ENCODE peak calls at places on chromosomes 16 and 17, in seven cellular contexts. H is OCI-LY7, E is neural progenitor cell, Z is hepatocyte, S is GM23338, G is SK-N-SH, X is PC-3. A is an unnamed sample. For H3K4me1, the result is how much of the 10 kb centered on the place peaks cover.

GRCh38 chr16:2774161-2774891 is 2.8 kb downstream of the ELOB start:
- DNase-seq in H (no peak), E (no peak), Z (no peak), S (no peak), G (no peak), X (no peak), A (no peak)

GRCh38 chr17:40514013-40514875 is 12.8 kb upstream of the TNS4 start:
- DNase-seq in H (no peak), E (no peak), Z (no peak), S (no peak), G (no peak), X (no peak), A (no peak)

GRCh38 chr16:3494574-3494973 is 715 bp downstream of the C16orf90 start:
- DNase-seq in H (no peak), E (no peak), Z (no peak), S (no peak), G (no peak), X (no peak), A (no peak)

GRCh38 chr17:37019117-37019744 is 70.5 kb downstream of the AATF start:
- DNase-seq in H (no peak), E (peak), Z (no peak), S (no peak), G (no peak), X (no peak), A (no peak)

GRCh38 chr17:77859411-77859810 is 99.1 kb upstream of the TNRC6C start:
- DNase-seq in H (no peak), E (no peak), Z (no peak), S (no peak), G (no peak), X (no peak), A (no peak)

GRCh38 chr16:66304961-66305360 is 61.5 kb upstream of the CDH5 start:
- DNase-seq in H (no peak), E (no peak), Z (no peak), S (no peak), G (no peak), X (no peak), A (no peak)

GRCh38 chr17:49465352-49465751 is 29.7 kb upstream of the NGFR start:
- DNase-seq in H (no peak), E (no peak), Z (no peak), S (no peak), G (no peak), X (no peak), A (no peak)

GRCh38 chr16:55039931-55040330 is 109.3 kb downstream of the IRX5 start:
- DNase-seq in H (no peak), E (no peak), Z (no peak), S (no peak), G (no peak), X (no peak), A (no peak)

GRCh38 chr17:493666-494065 is 141.1 kb upstream of the RPH3AL start:
- DNase-seq in H (no peak), E (no peak), Z (no peak), S (no peak), G (no peak), X (no peak), A (no peak)

GRCh38 chr17:19978803-19979202 is 1.2 kb upstream of the AKAP10 start:
- DNase-seq in H (no peak), E (no peak), Z (no peak), S (no peak), G (no peak), X (no peak), A (no peak)

GRCh38 chr16:83900611-83901010 is 1.7 kb downstream of the MLYCD start:
- DNase-seq in H (no peak), E (no peak), Z (no peak), S (no peak), G (no peak), X (no peak), A (no peak)

GRCh38 chr17:46922487-46922803 is 515 bp upstream of the GOSR2 start:
- DNase-seq in H (no peak), E (no peak), Z (no peak), S (no peak), G (no peak), X (no peak), A (no peak)

GRCh38 chr17:49610883-49611584 is 35.4 kb downstream of the NXPH3 start:
- DNase-seq in H (no peak), E (no peak), Z (no peak), S (no peak), G (no peak), X (no peak), A (no peak)

GRCh38 chr17:64183815-64184397 is 54.0 kb upstream of the ERN1 start:
- DNase-seq in H (no peak), E (no peak), Z (no peak), S (no peak), G (no peak), X (peak), A (peak)

GRCh38 chr16:69017036-69017783 is 88.2 kb upstream of the HAS3 start:
- DNase-seq in H (no peak), E (no peak), Z (no peak), S (no peak), G (peak), X (peak), A (peak)

GRCh38 chr16:19963306-19963705 is 78.7 kb upstream of the GPRC5B start:
- DNase-seq in H (no peak), E (no peak), Z (no peak), S (no peak), G (no peak), X (no peak), A (no peak)

GRCh38 chr17:81231766-81232581 is 6.9 kb downstream of the TEPSIN start:
- DNase-seq in H (no peak), E (no peak), Z (no peak), S (no peak), G (no peak), X (no peak), A (no peak)

GRCh38 chr17:81229666-81229920 is 6.8 kb upstream of the CEP131 start:
- DNase-seq in H (no peak), E (no peak), Z (no peak), S (no peak), G (no peak), X (no peak), A (no peak)

GRCh38 chr17:81230043-81230820 is 7.5 kb upstream of the CEP131 start:
- DNase-seq in H (peak), E (no peak), Z (no peak), S (peak), G (peak), X (no peak), A (no peak)

GRCh38 chr17:81232616-81233241 is 6.1 kb downstream of the TEPSIN start:
- DNase-seq in H (no peak), E (no peak), Z (no peak), S (no peak), G (no peak), X (no peak), A (no peak)

DNA sequence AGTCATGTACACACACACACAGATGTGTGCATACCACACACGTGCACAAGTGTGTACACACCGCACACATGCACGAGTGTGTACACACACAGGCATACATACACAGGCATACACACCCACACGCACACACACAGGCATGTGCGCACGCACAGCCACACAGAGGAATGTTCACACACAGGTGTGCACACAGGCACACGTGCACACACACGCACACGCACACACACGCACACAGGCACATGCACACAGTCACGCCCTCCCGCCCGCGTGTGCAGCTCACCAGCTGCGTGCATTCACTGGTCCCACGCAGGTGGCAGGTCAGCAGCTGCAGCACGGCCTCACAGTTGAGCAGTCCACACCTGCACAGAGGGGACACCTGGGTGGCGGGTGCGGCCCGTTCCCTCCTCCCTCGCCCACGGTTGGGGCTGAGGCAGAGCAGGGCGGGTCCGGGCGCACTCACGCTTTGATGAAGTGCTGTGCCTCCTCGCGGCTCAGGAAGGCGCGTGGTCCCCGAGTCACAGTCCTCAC is 7.7 kb downstream of the TEPSIN start:
- DNase-seq in H (no peak), E (no peak), Z (no peak), S (no peak), G (no peak), X (no peak), A (no peak)
- TF ChIP-seq EZH2phosphoT487 in H (no peak), E (no peak), Z (no peak), S (no peak), G (no peak), X (no peak), A (no peak)

DNA sequence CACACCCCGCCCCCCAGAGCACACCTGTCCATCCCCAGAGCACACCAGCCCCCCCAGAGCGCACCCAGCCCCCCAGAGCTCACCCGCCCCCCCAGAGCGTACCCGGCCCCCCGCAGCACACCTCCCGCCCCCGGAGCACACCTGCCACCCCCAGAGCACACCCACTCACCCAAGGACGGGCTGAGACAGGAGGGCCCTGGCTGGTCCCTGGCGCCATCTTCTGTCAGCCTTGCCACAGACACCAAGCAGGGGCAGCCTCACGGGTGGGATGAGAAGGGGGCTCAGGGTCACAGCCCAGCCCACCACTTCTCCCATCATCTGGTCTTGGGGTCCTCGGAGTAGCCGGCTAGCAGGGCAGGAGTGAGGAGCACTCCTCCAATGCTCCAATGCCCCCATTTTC is 31.8 kb downstream of the PIEZO1 start:
- DNase-seq in H (no peak), E (no peak), Z (no peak), S (no peak), G (no peak), X (no peak), A (no peak)
- H3K4me1 ChIP-seq in H (under half), E (under half), Z (under half), S (under half), G (under half), X (under half), A (under half)

GRCh38 chr16:79595916-79596450 is 4.6 kb downstream of the MAF start:
- DNase-seq in H (no peak), E (no peak), Z (no peak), S (no peak), G (no peak), X (no peak), A (no peak)
- H3K4me3 ChIP-seq in H (no peak), E (peak), Z (peak), S (no peak), G (no peak), X (no peak), A (no peak)

DNA sequence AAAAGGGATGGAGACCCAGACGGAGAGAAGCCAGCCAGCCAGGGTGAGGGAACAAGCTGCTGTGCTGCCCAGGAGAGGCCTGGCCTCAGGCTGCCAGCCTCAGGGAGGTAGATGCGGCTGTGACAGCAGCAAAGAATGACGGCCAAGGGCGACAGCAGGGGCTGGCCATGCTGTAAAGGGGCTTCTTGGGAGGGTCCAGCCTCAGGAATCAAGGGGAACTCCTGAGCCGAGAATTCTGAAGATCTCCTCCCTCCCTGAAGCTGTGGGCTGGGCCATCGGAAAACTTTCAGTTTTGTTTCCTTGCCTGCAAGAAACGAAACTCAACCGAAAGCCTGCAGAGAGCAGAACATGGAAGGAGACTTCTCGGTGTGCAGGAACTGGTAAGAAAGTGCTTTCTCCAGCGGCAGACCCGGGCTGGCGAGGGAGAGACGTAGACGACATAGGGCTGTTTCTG is at the start of gene XAF1:
- DNase-seq in H (peak), E (no peak), Z (no peak), S (no peak), G (no peak), X (no peak), A (peak)
- TF ChIP-seq EZH2phosphoT487 in H (no peak), E (no peak), Z (no peak), S (no peak), G (no peak), X (no peak), A (no peak)

GRCh38 chr17:69503711-69504110 is 89.2 kb downstream of the MAP2K6 start:
- DNase-seq in H (peak), E (no peak), Z (no peak), S (no peak), G (no peak), X (no peak), A (no peak)

GRCh38 chr17:69499301-69499700 is 84.8 kb downstream of the MAP2K6 start:
- DNase-seq in H (no peak), E (no peak), Z (no peak), S (no peak), G (no peak), X (no peak), A (no peak)

GRCh38 chr17:69500911-69501429 is 86.5 kb downstream of the MAP2K6 start:
- DNase-seq in H (no peak), E (no peak), Z (no peak), S (no peak), G (no peak), X (no peak), A (peak)

GRCh38 chr17:69502488-69502887 is 88.0 kb downstream of the MAP2K6 start:
- DNase-seq in H (no peak), E (no peak), Z (no peak), S (no peak), G (no peak), X (no peak), A (no peak)

GRCh38 chr17:69501591-69502468 is 87.3 kb downstream of the MAP2K6 start:
- DNase-seq in H (peak), E (peak), Z (peak), S (peak), G (no peak), X (peak), A (peak)
- H3K4me1 ChIP-seq in H (half or more), E (half or more), Z (under half), S (half or more), G (under half), X (under half), A (under half)